ENCODE peak calls at places on chromosomes 16 and 17, in five cellular contexts. Q is LNCaP clone FGC; S is CD8-positive, alpha-beta T cell; P is PC-3; B is OCI-LY7. C is an unnamed sample.

GRCh38 chr17:67032985-67033384 is 11.4 kb upstream of the CACNG1 start:
- DNase-seq in Q (no peak), S (no peak), P (no peak), B (no peak), C (no peak)

GRCh38 chr16:2490190-2491105 is 15.5 kb downstream of the TBC1D24 start:
- DNase-seq in Q (no peak), S (no peak), P (no peak), B (no peak), C (no peak)

GRCh38 chr16:49858200-49859129 is 2.6 kb upstream of the ZNF423 start:
- DNase-seq in Q (no peak), S (no peak), P (no peak), B (no peak), C (no peak)

GRCh38 chr17:47850692-47851573 is at the start of gene SP6:
- DNase-seq in Q (peak; percentile 46), S (peak; percentile 73), P (peak; percentile 93), B (no peak), C (peak; percentile 85)

GRCh38 chr17:17540278-17540906 is 44.2 kb upstream of the RASD1 start:
- DNase-seq in Q (no peak), S (no peak), P (no peak), B (no peak), C (no peak)

GRCh38 chr16:58118801-58119508 is 10.2 kb downstream of the CFAP20 start:
- DNase-seq in Q (no peak), S (no peak), P (no peak), B (no peak), C (no peak)

GRCh38 chr17:78664476-78665384 is 87.5 kb upstream of the DNAH17 start:
- DNase-seq in Q (peak; percentile 32), S (no peak), P (peak; percentile 17), B (no peak), C (no peak)

GRCh38 chr16:50695017-50696000 is 1.9 kb downstream of the NOD2 start:
- DNase-seq in Q (no peak), S (no peak), P (no peak), B (no peak), C (no peak)

GRCh38 chr17:29291163-29291752 is 2.7 kb downstream of the NUFIP2 start:
- DNase-seq in Q (peak; percentile 43), S (peak; percentile 24), P (peak; percentile 75), B (peak; percentile 74), C (peak; percentile 48)
- H3K4me3 ChIP-seq in Q (peak overlapping the region; percentile 100), S (peak overlapping the region; percentile 54), P (peak overlapping the region; percentile 93), B (peak overlapping the region; percentile 95), C (peak overlapping the region; percentile 72)

DNA sequence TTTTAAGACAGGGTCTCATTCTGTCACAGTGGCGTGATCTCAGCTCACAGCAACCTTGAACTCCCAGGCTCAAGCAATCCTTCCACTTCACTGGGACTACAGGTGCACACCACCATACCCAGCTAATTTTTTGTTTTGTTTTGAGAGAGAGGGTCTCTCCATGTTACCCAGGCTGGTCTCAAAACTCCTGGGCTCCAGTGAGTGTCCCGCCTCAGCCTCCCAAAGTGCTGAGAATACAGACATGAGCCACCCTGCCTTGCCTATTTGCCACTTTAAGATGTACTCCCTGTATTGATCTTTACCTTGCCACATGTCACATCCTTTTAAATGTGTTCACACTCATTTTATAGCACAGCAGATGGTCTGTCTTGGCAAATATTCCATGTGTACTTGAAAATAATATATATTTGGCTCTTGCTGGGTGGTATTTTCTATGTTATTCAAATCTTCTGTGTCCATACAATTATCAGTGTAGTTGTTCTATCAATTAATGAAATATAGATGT is 50.5 kb downstream of the VMP1 start:
- DNase-seq in Q (no peak), S (no peak), P (no peak), B (no peak), C (no peak)
- H3K4me3 ChIP-seq in Q (no peak overlapping the region), S (no peak overlapping the region), P (no peak overlapping the region), B (no peak overlapping the region), C (no peak overlapping the region)

GRCh38 chr17:4834621-4835020 is 1.5 kb downstream of the MINK1 start:
- DNase-seq in Q (no peak), S (no peak), P (peak; percentile 38), B (peak; percentile 11), C (no peak)
- H3K4me3 ChIP-seq in Q (peak overlapping the region; percentile 85), S (no peak overlapping the region), P (peak overlapping the region; percentile 97), B (peak overlapping the region; percentile 87), C (peak overlapping the region; percentile 82)

GRCh38 chr17:9023389-9024210 is 2.3 kb downstream of the NTN1 start:
- DNase-seq in Q (no peak), S (no peak), P (no peak), B (no peak), C (no peak)
- H3K4me3 ChIP-seq in Q (no peak overlapping the region), S (peak overlapping the region; percentile 38), P (no peak overlapping the region), B (no peak overlapping the region), C (no peak overlapping the region)

GRCh38 chr17:75194879-75195278 is 10.6 kb upstream of the NUP85 start:
- DNase-seq in Q (no peak), S (no peak), P (no peak), B (no peak), C (no peak)
- H3K4me3 ChIP-seq in Q (no peak overlapping the region), S (no peak overlapping the region), P (no peak overlapping the region), B (no peak overlapping the region), C (no peak overlapping the region)

GRCh38 chr17:63697341-63698286 is 2.3 kb downstream of the LIMD2 start:
- DNase-seq in Q (no peak), S (peak; percentile 87), P (peak; percentile 74), B (peak; percentile 91), C (no peak)
- H3K4me3 ChIP-seq in Q (no peak overlapping the region), S (peak overlapping the region; percentile 81), P (no peak overlapping the region), B (peak overlapping the region; percentile 89), C (no peak overlapping the region)

GRCh38 chr17:13558588-13558987 is 43.1 kb downstream of the HS3ST3A1 start:
- DNase-seq in Q (no peak), S (no peak), P (no peak), B (no peak), C (no peak)
- H3K4me3 ChIP-seq in Q (no peak overlapping the region), S (no peak overlapping the region), P (no peak overlapping the region), B (no peak overlapping the region), C (no peak overlapping the region)

C was measured in prostate gland.